ENCODE peak calls at places on chromosomes 13 and 19, in eight cellular contexts. One of them, this sample, is unnamed.

GRCh38 chr13:46119883-46120614 is 15.2 kb upstream of the CPB2 start:
- DNase-seq in WERI-Rb-1: no peak
- DNase-seq in neural progenitor cell: no peak
- DNase-seq in CD8-positive, alpha-beta T cell: no peak
- DNase-seq in tibial nerve: no peak
- DNase-seq in hepatocyte: peak; percentile 78
- DNase-seq in thoracic aorta: no peak
- DNase-seq in BE2C: peak; percentile 26
- DNase-seq in this sample: peak; percentile 52

GRCh38 chr13:93700115-93700514 is 473.5 kb downstream of the GPC6 start:
- DNase-seq in thoracic aorta: no peak
- DNase-seq in CD8-positive, alpha-beta T cell: no peak
- DNase-seq in tibial nerve: no peak
- DNase-seq in BE2C: no peak
- DNase-seq in hepatocyte: no peak
- DNase-seq in neural progenitor cell: no peak
- DNase-seq in WERI-Rb-1: no peak
- DNase-seq in this sample: no peak

GRCh38 chr13:84607614-84608013 is 725.3 kb upstream of the SLITRK1 start:
- DNase-seq in neural progenitor cell: no peak
- DNase-seq in BE2C: no peak
- DNase-seq in thoracic aorta: peak; percentile 6
- DNase-seq in WERI-Rb-1: no peak
- DNase-seq in tibial nerve: peak; percentile 5
- DNase-seq in CD8-positive, alpha-beta T cell: no peak
- DNase-seq in hepatocyte: no peak
- DNase-seq in this sample: peak; percentile 73

GRCh38 chr13:38824342-38824741 is 137.5 kb downstream of the FREM2 start:
- DNase-seq in WERI-Rb-1: no peak
- DNase-seq in hepatocyte: no peak
- DNase-seq in neural progenitor cell: no peak
- DNase-seq in thoracic aorta: no peak
- DNase-seq in CD8-positive, alpha-beta T cell: no peak
- DNase-seq in BE2C: no peak
- DNase-seq in tibial nerve: no peak
- DNase-seq in this sample: peak; percentile 21

GRCh38 chr13:33519561-33520479 is 234.3 kb upstream of the STARD13 start:
- DNase-seq in tibial nerve: no peak
- DNase-seq in neural progenitor cell: no peak
- DNase-seq in WERI-Rb-1: no peak
- DNase-seq in CD8-positive, alpha-beta T cell: no peak
- DNase-seq in BE2C: no peak
- DNase-seq in thoracic aorta: no peak
- DNase-seq in hepatocyte: no peak
- DNase-seq in this sample: no peak

GRCh38 chr13:102460806-102461205 is 59.0 kb upstream of the FGF14 start:
- DNase-seq in CD8-positive, alpha-beta T cell: no peak
- DNase-seq in BE2C: no peak
- DNase-seq in WERI-Rb-1: no peak
- DNase-seq in neural progenitor cell: no peak
- DNase-seq in tibial nerve: no peak
- DNase-seq in thoracic aorta: no peak
- DNase-seq in hepatocyte: no peak
- DNase-seq in this sample: no peak

GRCh38 chr19:32896516-32897214 is 27.1 kb upstream of the SLC7A9 start:
- DNase-seq in tibial nerve: no peak
- DNase-seq in WERI-Rb-1: no peak
- DNase-seq in thoracic aorta: no peak
- DNase-seq in CD8-positive, alpha-beta T cell: no peak
- DNase-seq in BE2C: no peak
- DNase-seq in hepatocyte: no peak
- DNase-seq in neural progenitor cell: no peak
- DNase-seq in this sample: no peak

GRCh38 chr19:20247016-20247683 is 80.1 kb downstream of the ZNF486 start:
- DNase-seq in WERI-Rb-1: peak; percentile 71
- DNase-seq in neural progenitor cell: peak; percentile 63
- DNase-seq in tibial nerve: no peak
- DNase-seq in CD8-positive, alpha-beta T cell: peak; percentile 35
- DNase-seq in hepatocyte: peak; percentile 58
- DNase-seq in thoracic aorta: no peak
- DNase-seq in BE2C: no peak
- DNase-seq in this sample: peak; percentile 8

GRCh38 chr19:5292843-5293606 is 47.6 kb downstream of the PTPRS start:
- DNase-seq in tibial nerve: peak; percentile 55
- DNase-seq in thoracic aorta: peak; percentile 17
- DNase-seq in neural progenitor cell: peak; percentile 96
- DNase-seq in hepatocyte: peak; percentile 89
- DNase-seq in WERI-Rb-1: peak; percentile 73
- DNase-seq in BE2C: peak; percentile 80
- DNase-seq in CD8-positive, alpha-beta T cell: peak; percentile 35
- DNase-seq in this sample: peak; percentile 26

DNA sequence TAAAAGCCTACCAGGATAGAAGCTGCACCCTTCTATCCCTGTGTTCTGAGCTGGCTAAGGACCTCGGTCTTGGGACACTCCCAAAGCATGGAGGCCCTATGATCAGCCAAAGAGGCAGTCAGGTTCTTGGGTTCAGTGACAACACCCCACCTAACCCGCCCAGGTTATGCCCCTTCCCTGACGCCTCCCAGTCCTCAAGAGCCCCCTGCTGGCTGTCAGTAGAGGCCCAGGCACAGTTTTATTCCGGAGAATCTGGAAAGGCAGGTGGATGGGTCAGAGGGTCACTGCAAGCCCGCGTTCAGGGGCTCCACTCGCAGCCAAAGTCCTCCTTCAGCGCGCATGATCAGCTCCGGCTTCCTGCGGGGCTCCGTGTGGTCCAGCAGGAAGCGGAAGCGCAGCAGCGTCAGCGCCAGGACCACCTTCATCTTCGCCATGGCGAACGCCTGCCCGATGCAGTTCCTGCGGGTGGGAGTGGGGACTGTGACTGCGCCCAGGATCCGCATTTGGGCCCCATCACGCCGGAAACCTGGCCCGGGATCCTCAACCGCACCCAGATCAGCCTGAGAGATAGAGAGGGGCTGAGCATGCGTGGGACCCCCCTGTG is 22.3 kb downstream of the OR10H3 start:
- DNase-seq in CD8-positive, alpha-beta T cell: no peak
- DNase-seq in WERI-Rb-1: no peak
- DNase-seq in BE2C: peak; percentile 26
- DNase-seq in hepatocyte: no peak
- DNase-seq in neural progenitor cell: no peak
- DNase-seq in tibial nerve: no peak
- DNase-seq in thoracic aorta: no peak
- DNase-seq in this sample: no peak
- TF ChIP-seq CTCF in CD8-positive, alpha-beta T cell: no peak
- TF ChIP-seq CTCF in WERI-Rb-1: peak; percentile 42
- TF ChIP-seq CTCF in BE2C: peak; percentile 31
- TF ChIP-seq CTCF in hepatocyte: no peak
- TF ChIP-seq CTCF in neural progenitor cell: no peak
- TF ChIP-seq CTCF in tibial nerve: no peak
- TF ChIP-seq CTCF in thoracic aorta: no peak
- TF ChIP-seq CTCF in this sample: no peak

DNA sequence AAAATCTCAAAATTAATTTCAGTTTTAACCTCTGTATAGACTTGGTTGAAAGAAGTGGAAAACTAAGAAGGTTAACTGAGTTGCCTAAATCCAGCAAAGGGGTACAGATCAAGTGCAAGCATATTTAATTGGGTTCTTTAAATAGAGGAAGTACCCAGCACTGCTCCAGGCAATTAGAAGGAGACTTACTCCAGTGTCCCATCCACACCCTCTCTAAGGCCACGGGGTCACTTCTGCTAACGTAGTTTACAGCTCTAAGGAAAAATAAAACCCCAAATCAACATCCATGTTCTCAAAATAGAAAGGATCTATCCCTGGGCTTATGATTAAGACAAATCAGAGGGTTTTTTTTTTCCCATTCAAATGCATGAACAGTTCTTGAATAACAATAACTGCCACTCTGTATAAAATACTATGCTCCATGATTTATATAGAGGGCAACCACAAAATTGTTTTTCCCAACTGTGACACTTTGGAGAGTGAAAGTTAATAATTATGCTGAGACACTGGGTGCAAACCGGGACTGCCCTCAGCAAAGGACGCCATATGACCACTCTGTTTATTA is 4.6 kb downstream of the FRY start:
- DNase-seq in BE2C: no peak
- DNase-seq in WERI-Rb-1: no peak
- DNase-seq in thoracic aorta: no peak
- DNase-seq in hepatocyte: no peak
- DNase-seq in CD8-positive, alpha-beta T cell: no peak
- DNase-seq in neural progenitor cell: no peak
- DNase-seq in tibial nerve: peak; percentile 23
- DNase-seq in this sample: no peak
- H3K4me3 ChIP-seq in BE2C: peak overlapping the region; percentile 18
- H3K4me3 ChIP-seq in WERI-Rb-1: no peak overlapping the region
- H3K4me3 ChIP-seq in thoracic aorta: peak overlapping the region; percentile 57
- H3K4me3 ChIP-seq in hepatocyte: no peak overlapping the region
- H3K4me3 ChIP-seq in CD8-positive, alpha-beta T cell: no peak overlapping the region
- H3K4me3 ChIP-seq in neural progenitor cell: no peak overlapping the region
- H3K4me3 ChIP-seq in tibial nerve: no peak overlapping the region
- H3K4me3 ChIP-seq in this sample: no peak overlapping the region

DNA sequence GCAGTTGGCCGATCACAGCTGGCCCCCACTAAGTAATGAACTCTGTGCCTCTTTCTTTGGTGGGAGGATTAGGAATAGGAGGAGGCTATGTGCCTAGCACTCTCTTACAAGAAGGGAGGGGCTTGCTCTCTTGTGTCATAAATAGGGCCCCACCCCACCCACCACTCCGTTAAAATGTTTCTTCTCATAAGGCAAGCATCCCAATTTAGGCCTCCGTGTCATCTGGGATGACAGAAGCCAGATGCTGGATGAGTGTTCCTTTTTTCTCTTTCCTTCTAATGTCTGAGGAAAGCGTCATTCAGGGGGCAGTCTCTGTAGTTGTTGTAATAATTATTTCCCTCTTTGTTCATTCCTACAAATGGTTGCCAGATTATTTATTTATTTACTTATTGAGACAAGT is at the start of gene LIPE:
- DNase-seq in tibial nerve: no peak
- DNase-seq in WERI-Rb-1: no peak
- DNase-seq in hepatocyte: peak; percentile 40
- DNase-seq in thoracic aorta: no peak
- DNase-seq in CD8-positive, alpha-beta T cell: no peak
- DNase-seq in BE2C: no peak
- DNase-seq in neural progenitor cell: no peak
- DNase-seq in this sample: no peak
- H3K27me3 ChIP-seq in tibial nerve: peaks cover 36% of the 10 kb centered on the region
- H3K27me3 ChIP-seq in WERI-Rb-1: no peaks in the 10 kb centered on the region
- H3K27me3 ChIP-seq in hepatocyte: no peaks in the 10 kb centered on the region
- H3K27me3 ChIP-seq in thoracic aorta: no peaks in the 10 kb centered on the region
- H3K27me3 ChIP-seq in CD8-positive, alpha-beta T cell: no peaks in the 10 kb centered on the region
- H3K27me3 ChIP-seq in BE2C: no peaks in the 10 kb centered on the region
- H3K27me3 ChIP-seq in neural progenitor cell: peaks cover 38% of the 10 kb centered on the region
- H3K27me3 ChIP-seq in this sample: no peaks in the 10 kb centered on the region

DNA sequence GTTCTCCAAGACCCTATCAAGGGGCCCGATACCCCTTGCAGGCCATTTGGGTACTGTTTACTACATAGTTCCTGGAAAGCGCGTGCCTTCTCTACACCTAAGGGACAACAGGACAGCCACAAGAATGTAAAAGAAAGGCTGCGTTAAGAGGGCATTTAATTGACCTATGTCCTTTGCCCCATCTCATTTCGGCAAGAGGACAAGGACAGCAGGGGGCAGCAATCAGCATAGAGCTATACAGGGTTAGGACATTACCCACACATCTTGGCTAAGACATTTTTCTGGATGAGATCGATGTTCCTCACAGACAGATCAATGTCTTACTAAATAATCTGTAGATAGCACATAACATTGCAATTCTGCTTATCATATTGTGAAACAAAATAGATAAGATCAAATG is 41.2 kb downstream of the FLT3 start:
- DNase-seq in CD8-positive, alpha-beta T cell: peak; percentile 48
- DNase-seq in neural progenitor cell: peak; percentile 62
- DNase-seq in tibial nerve: peak; percentile 23
- DNase-seq in thoracic aorta: no peak
- DNase-seq in WERI-Rb-1: peak; percentile 69
- DNase-seq in hepatocyte: peak; percentile 17
- DNase-seq in BE2C: peak; percentile 51
- DNase-seq in this sample: peak; percentile 36
- TF ChIP-seq CTCF in CD8-positive, alpha-beta T cell: peak; percentile 21
- TF ChIP-seq CTCF in neural progenitor cell: peak; percentile 58
- TF ChIP-seq CTCF in tibial nerve: no peak
- TF ChIP-seq CTCF in thoracic aorta: no peak
- TF ChIP-seq CTCF in WERI-Rb-1: peak; percentile 70
- TF ChIP-seq CTCF in hepatocyte: peak; percentile 30
- TF ChIP-seq CTCF in BE2C: peak; percentile 73
- TF ChIP-seq CTCF in this sample: peak; percentile 45

This sample was measured in bronchial epithelial cell.